ENCODE peak calls at places on chromosomes 1 and 21, in six cellular contexts. B is activated effector memory CD4-positive, alpha-beta T cell treated with anti-CD3 and anti-CD28 coated beads, Interleukin-2, amount 50 U/mL, for 16 hours; S is endodermal cell; U is GM12878; X is neural progenitor cell; Q is NCI-H146. V is an unnamed sample.

GRCh38 chr1:216587715-216588114 is 135.5 kb downstream of the ESRRG start:
- DNase-seq in U (no peak), Q (no peak), S (no peak), X (no peak), B (no peak), V (no peak)

GRCh38 chr1:164802573-164803282 is 243.7 kb downstream of the PBX1 start:
- DNase-seq in B (no peak), X (no peak), Q (no peak), S (no peak), U (no peak), V (no peak)

GRCh38 chr1:46081620-46082019 is 50.8 kb downstream of the PIK3R3 start:
- DNase-seq in X (no peak), Q (no peak), S (no peak), U (no peak), B (no peak), V (no peak)

GRCh38 chr1:1060281-1061000 is 13.7 kb downstream of the RNF223 start:
- DNase-seq in Q (no peak), S (no peak), B (no peak), U (no peak), X (no peak), V (no peak)

GRCh38 chr1:9852410-9853301 is 28.9 kb upstream of the CLSTN1 start:
- DNase-seq in B (no peak), Q (no peak), U (no peak), X (no peak), S (peak), V (no peak)

GRCh38 chr21:44547656-44548331 is 3.5 kb downstream of the KRTAP10-2 start:
- DNase-seq in X (no peak), U (no peak), S (no peak), Q (no peak), B (peak), V (no peak)

GRCh38 chr1:212928323-212929281 is 21.7 kb upstream of the VASH2 start:
- DNase-seq in S (peak), Q (no peak), X (peak), B (no peak), U (peak), V (no peak)

GRCh38 chr1:39450956-39451601 is 40.4 kb upstream of the BMP8A start:
- DNase-seq in X (no peak), S (no peak), U (no peak), Q (no peak), B (no peak), V (no peak)

GRCh38 chr1:19390901-19391595 is 78.9 kb downstream of the SLC66A1 start:
- DNase-seq in U (peak), Q (no peak), S (peak), B (peak), X (peak), V (peak)